ENCODE peak calls at places on chromosomes 2 and 18, in seven cellular contexts. D is HepG2, S is K562, H is HCT116, F is H1, T is GM12878, R is SK-N-SH. K is an unnamed sample.

GRCh38 chr2:233404227-233404626 is 49.9 kb downstream of the DGKD start:
- DNase-seq in D (peak; percentile 48), S (peak; percentile 44), H (peak; percentile 32), F (no peak), T (no peak), R (no peak), K (no peak)

GRCh38 chr2:78896536-78896935 is 129.0 kb upstream of the REG3G start:
- DNase-seq in D (no peak), S (no peak), H (no peak), F (no peak), T (no peak), R (no peak), K (no peak)

GRCh38 chr2:144490857-144491256 is 29.1 kb downstream of the ZEB2 start:
- DNase-seq in D (no peak), S (no peak), H (no peak), F (no peak), T (no peak), R (no peak), K (no peak)

GRCh38 chr2:104904889-104905288 is 51.0 kb downstream of the POU3F3 start:
- DNase-seq in D (no peak), S (no peak), H (no peak), F (no peak), T (no peak), R (no peak), K (no peak)

GRCh38 chr2:200127852-200128251 is 172.5 kb downstream of the MAIP1 start:
- DNase-seq in D (peak; percentile 68), S (no peak), H (no peak), F (no peak), T (no peak), R (no peak), K (no peak)

GRCh38 chr18:5975111-5975622 is 79.8 kb upstream of the TMEM200C start:
- DNase-seq in D (no peak), S (no peak), H (no peak), F (no peak), T (peak; percentile 87), R (no peak), K (no peak)

GRCh38 chr18:48837676-48838075 is 113.1 kb downstream of the SMAD7 start:
- DNase-seq in D (no peak), S (no peak), H (no peak), F (no peak), T (no peak), R (no peak), K (no peak)

GRCh38 chr2:200862532-200863000 is 1.9 kb downstream of the CLK1 start:
- DNase-seq in D (peak; percentile 74), S (no peak), H (no peak), F (no peak), T (peak; percentile 40), R (peak; percentile 33), K (no peak)

GRCh38 chr2:172249986-172250385 is 147.3 kb upstream of the DLX2 start:
- DNase-seq in D (no peak), S (no peak), H (no peak), F (no peak), T (no peak), R (no peak), K (no peak)
- TF ChIP-seq SIN3A in D (no peak), S (no peak), H (no peak), F (no peak), T (no peak), R (peak; percentile 39), K (no peak)

DNA sequence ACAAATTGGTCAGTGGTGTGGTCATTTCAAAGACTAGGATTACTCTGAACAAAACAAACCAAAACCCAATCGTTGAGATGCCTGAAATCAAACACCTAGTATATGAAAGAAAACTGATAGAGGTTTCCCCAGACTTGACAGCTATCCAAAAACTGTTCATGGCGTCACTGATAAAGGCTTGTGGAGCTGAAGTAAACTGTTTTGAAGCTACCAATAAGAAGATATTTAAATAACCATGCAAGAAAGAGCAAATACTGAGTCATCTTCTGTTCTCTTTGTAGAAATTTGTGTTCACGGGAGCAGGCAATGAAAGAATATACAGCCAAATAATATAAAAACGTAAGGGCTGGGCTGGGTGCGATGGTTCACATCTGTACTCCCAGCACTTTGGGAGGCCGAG is 7.5 kb upstream of the COLEC11 start:
- DNase-seq in D (peak; percentile 65), S (no peak), H (no peak), F (no peak), T (no peak), R (no peak), K (no peak)
- H3K27ac ChIP-seq in D (peak overlapping the region; percentile 28), S (peak overlapping the region; percentile 34), H (no peak overlapping the region), F (no peak overlapping the region), T (no peak overlapping the region), R (no peak overlapping the region), K (no peak overlapping the region)

GRCh38 chr2:8885449-8886196 is 48.2 kb upstream of the KIDINS220 start:
- DNase-seq in D (no peak), S (no peak), H (no peak), F (no peak), T (no peak), R (no peak), K (no peak)
- TF ChIP-seq SIN3A in D (no peak), S (no peak), H (no peak), F (no peak), T (no peak), R (no peak), K (no peak)

GRCh38 chr2:217877866-217878265 is 124.9 kb downstream of the TNS1 start:
- DNase-seq in D (no peak), S (no peak), H (no peak), F (no peak), T (no peak), R (peak; percentile 47), K (no peak)

GRCh38 chr2:217880891-217881290 is 121.9 kb downstream of the TNS1 start:
- DNase-seq in D (no peak), S (no peak), H (no peak), F (no peak), T (no peak), R (no peak), K (no peak)

GRCh38 chr2:217880490-217880889 is 122.3 kb downstream of the TNS1 start:
- DNase-seq in D (no peak), S (no peak), H (no peak), F (no peak), T (no peak), R (no peak), K (no peak)

GRCh38 chr2:217876253-217876570 is 126.6 kb downstream of the TNS1 start:
- DNase-seq in D (no peak), S (no peak), H (no peak), F (no peak), T (no peak), R (no peak), K (no peak)

GRCh38 chr2:217878865-217879595 is 123.8 kb downstream of the TNS1 start:
- DNase-seq in D (no peak), S (peak; percentile 19), H (no peak), F (no peak), T (no peak), R (no peak), K (no peak)
- H3K27ac ChIP-seq in D (no peak overlapping the region), S (no peak overlapping the region), H (no peak overlapping the region), F (no peak overlapping the region), T (no peak overlapping the region), R (no peak overlapping the region), K (no peak overlapping the region)

GRCh38 chr18:45386256-45386655 is 229.0 kb upstream of the SLC14A2 start:
- DNase-seq in D (peak; percentile 27), S (peak; percentile 5), H (no peak), F (peak; percentile 57), T (no peak), R (peak; percentile 39), K (no peak)
- TF ChIP-seq SIN3A in D (no peak), S (no peak), H (no peak), F (no peak), T (no peak), R (no peak), K (no peak)